ENCODE peak calls at places on chromosomes 6 and 20, in four cellular contexts. V, G, L and Q are unnamed samples.

GRCh38 chr20:32830437-32830836 is 10.7 kb downstream of the MAPRE1 start:
- DNase-seq in V (no peak), G (no peak), L (no peak), Q (no peak)

GRCh38 chr6:130396722-130397121 is 30.9 kb downstream of the TMEM200A start:
- DNase-seq in V (no peak), L (no peak), G (no peak), Q (no peak)

GRCh38 chr6:11494786-11495564 is 42.6 kb upstream of the TMEM170B start:
- DNase-seq in V (no peak), L (no peak), G (no peak), Q (no peak)

GRCh38 chr6:130574146-130574545 is 208.3 kb downstream of the TMEM200A start:
- DNase-seq in L (no peak), V (no peak), G (no peak), Q (no peak)

GRCh38 chr6:12078014-12078413 is 65.9 kb downstream of the HIVEP1 start:
- DNase-seq in G (no peak), L (no peak), V (no peak), Q (no peak)

GRCh38 chr20:60244373-60245146 is 286.3 kb downstream of the CDH26 start:
- DNase-seq in G (no peak), V (no peak), L (no peak), Q (no peak)

GRCh38 chr20:51470521-51470875 is 72.0 kb downstream of the NFATC2 start:
- DNase-seq in L (no peak), G (no peak), V (no peak), Q (no peak)

GRCh38 chr20:46273701-46274100 is 34.6 kb downstream of the CDH22 start:
- DNase-seq in V (no peak), L (no peak), G (no peak), Q (no peak)

GRCh38 chr6:33427585-33428218 is 7.8 kb downstream of the SYNGAP1 start:
- DNase-seq in V (no peak), L (peak; percentile 36), G (peak; percentile 99), Q (no peak)

GRCh38 chr20:63766695-63767426 is 27.3 kb downstream of the SLC2A4RG start:
- DNase-seq in G (no peak), V (no peak), L (no peak), Q (no peak)

GRCh38 chr20:38044685-38045084 is 11.1 kb downstream of the RPRD1B start:
- DNase-seq in V (no peak), L (no peak), G (no peak), Q (no peak)

GRCh38 chr20:38046572-38046971 is 13.0 kb downstream of the RPRD1B start:
- DNase-seq in L (peak; percentile 20), G (no peak), V (no peak), Q (no peak)

GRCh38 chr20:38040276-38040675 is 6.7 kb downstream of the RPRD1B start:
- DNase-seq in L (no peak), G (no peak), V (no peak), Q (no peak)

GRCh38 chr20:38043512-38044300 is 10.2 kb downstream of the RPRD1B start:
- DNase-seq in L (no peak), V (no peak), G (no peak), Q (no peak)
- TF ChIP-seq ETV6 in L (no peak), V (no peak), G (no peak), Q (no peak)

GRCh38 chr6:56311086-56311485 is 63.7 kb upstream of the COL21A1 start:
- DNase-seq in V (no peak), G (no peak), L (no peak), Q (no peak)

GRCh38 chr6:56311525-56311924 is 64.1 kb upstream of the COL21A1 start:
- DNase-seq in V (no peak), G (no peak), L (no peak), Q (no peak)

GRCh38 chr6:56318851-56319250 is 71.5 kb upstream of the COL21A1 start:
- DNase-seq in L (no peak), V (no peak), G (no peak), Q (no peak)

GRCh38 chr6:56312049-56312448 is 64.7 kb upstream of the COL21A1 start:
- DNase-seq in V (no peak), G (no peak), L (no peak), Q (no peak)

GRCh38 chr6:56314683-56315523 is 67.5 kb upstream of the COL21A1 start:
- DNase-seq in L (peak; percentile 48), G (peak; percentile 21), V (no peak), Q (peak; percentile 47)
- TF ChIP-seq ETV6 in L (no peak), G (no peak), V (no peak), Q (no peak)

GRCh38 chr6:136077834-136078576 is 172.1 kb downstream of the MTFR2 start:
- DNase-seq in G (no peak), V (no peak), L (no peak), Q (no peak)
- TF ChIP-seq ETV6 in G (no peak), V (no peak), L (no peak), Q (no peak)

GRCh38 chr6:9711313-9711712 is 703.6 kb downstream of the TFAP2A start:
- DNase-seq in V (no peak), G (no peak), L (no peak), Q (no peak)
- TF ChIP-seq ETV6 in V (no peak), G (no peak), L (no peak), Q (no peak)

GRCh38 chr6:72966628-72967280 is 258.5 kb downstream of the KHDC1L start:
- DNase-seq in V (no peak), G (no peak), L (no peak), Q (no peak)

GRCh38 chr6:72959821-72960220 is 265.5 kb downstream of the KHDC1L start:
- DNase-seq in G (no peak), L (no peak), V (no peak), Q (no peak)

GRCh38 chr6:72967329-72967728 is 258.0 kb downstream of the KHDC1L start:
- DNase-seq in L (no peak), G (no peak), V (no peak), Q (no peak)

GRCh38 chr6:72968704-72969103 is 256.6 kb downstream of the KHDC1L start:
- DNase-seq in L (no peak), V (no peak), G (no peak), Q (no peak)

GRCh38 chr6:72963946-72964345 is 261.4 kb downstream of the KHDC1L start:
- DNase-seq in L (no peak), G (no peak), V (no peak), Q (no peak)
- TF ChIP-seq ETV6 in L (no peak), G (no peak), V (no peak), Q (no peak)

GRCh38 chr6:87870606-87871005 is 168.6 kb upstream of the AKIRIN2 start:
- DNase-seq in L (no peak), G (no peak), V (no peak), Q (no peak)

GRCh38 chr6:87873556-87873955 is 171.5 kb upstream of the AKIRIN2 start:
- DNase-seq in V (no peak), L (no peak), G (no peak), Q (no peak)

DNA sequence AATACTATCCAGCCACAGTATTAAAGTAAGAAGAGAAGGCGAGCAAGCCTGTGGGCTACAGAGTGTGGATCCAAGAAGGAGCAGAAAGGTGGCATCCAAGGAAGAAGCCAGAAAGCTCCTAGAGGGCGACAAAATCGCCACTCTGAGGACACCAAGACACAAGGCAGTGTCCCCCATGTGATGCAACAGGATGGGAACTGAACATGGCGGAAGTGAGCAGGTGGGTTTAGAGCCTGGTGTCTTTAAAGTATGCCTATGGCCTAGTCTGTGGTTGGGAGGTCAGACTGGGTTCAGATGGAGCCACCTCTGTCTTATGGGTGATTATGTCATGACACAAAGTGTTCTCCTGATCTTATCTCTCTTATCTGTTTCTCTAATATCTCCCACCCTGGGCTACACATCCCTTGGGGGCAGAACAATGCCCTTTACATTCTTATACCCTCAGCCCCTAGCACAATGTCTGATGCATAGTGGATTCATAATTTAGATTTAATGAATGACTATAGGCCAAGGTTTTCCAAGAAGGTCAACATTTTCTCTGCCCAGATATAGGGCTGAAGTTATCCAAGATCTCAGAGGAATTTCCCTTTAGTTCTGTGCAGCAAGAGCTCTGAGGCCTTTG is 167.1 kb upstream of the AKIRIN2 start:
- DNase-seq in L (no peak), G (no peak), V (no peak), Q (no peak)
- TF ChIP-seq ETV6 in L (no peak), G (no peak), V (no peak), Q (no peak)

GRCh38 chr20:2207770-2208097 is 88.1 kb upstream of the TGM3 start:
- DNase-seq in V (no peak), G (no peak), L (no peak), Q (no peak)

GRCh38 chr20:2208897-2209296 is 86.9 kb upstream of the TGM3 start:
- DNase-seq in V (no peak), L (no peak), G (no peak), Q (no peak)

GRCh38 chr20:2203436-2203835 is 92.4 kb upstream of the TGM3 start:
- DNase-seq in L (no peak), G (no peak), V (no peak), Q (no peak)

GRCh38 chr20:2204021-2204420 is 91.8 kb upstream of the TGM3 start:
- DNase-seq in G (no peak), L (no peak), V (no peak), Q (no peak)

GRCh38 chr20:2206957-2207769 is 88.6 kb upstream of the TGM3 start:
- DNase-seq in L (peak; percentile 89), V (peak; percentile 19), G (peak; percentile 34), Q (peak; percentile 53)
- TF ChIP-seq ETV6 in L (no peak), V (no peak), G (no peak), Q (peak; percentile 91)

GRCh38 chr6:158706369-158706982 is 56.6 kb downstream of the SYTL3 start:
- DNase-seq in V (no peak), L (peak; percentile 54), G (peak; percentile 58), Q (peak; percentile 52)

GRCh38 chr6:158708239-158708638 is 58.4 kb downstream of the SYTL3 start:
- DNase-seq in V (no peak), G (no peak), L (no peak), Q (no peak)

GRCh38 chr6:158707826-158708225 is 58.0 kb downstream of the SYTL3 start:
- DNase-seq in V (no peak), L (no peak), G (no peak), Q (no peak)

GRCh38 chr6:158705386-158706126 is 55.7 kb downstream of the SYTL3 start:
- DNase-seq in G (no peak), V (no peak), L (no peak), Q (no peak)

GRCh38 chr6:158707120-158707519 is 57.3 kb downstream of the SYTL3 start:
- DNase-seq in G (peak; percentile 54), L (no peak), V (no peak), Q (no peak)
- TF ChIP-seq ETV6 in G (no peak), L (no peak), V (no peak), Q (no peak)